ENCODE peak calls at places on chromosomes 1 and 21, in six cellular contexts. F, S, U, W, K and C are unnamed samples.

GRCh38 chr1:150235436-150235851 is 468 bp downstream of the ANP32E start:
- DNase-seq in K (no peak), S (peak), W (no peak), F (peak), U (peak), C (peak)

GRCh38 chr1:224696891-224697765 is 81.0 kb downstream of the CNIH3 start:
- DNase-seq in W (peak), F (peak), S (peak), K (no peak), U (no peak), C (no peak)

GRCh38 chr21:38440746-38441145 is 57.5 kb downstream of the ERG start:
- DNase-seq in K (no peak), F (peak), S (peak), U (peak), W (peak), C (peak)

GRCh38 chr21:42997053-42997452 is 22.7 kb downstream of the PKNOX1 start:
- DNase-seq in F (no peak), S (peak), U (no peak), W (peak), K (no peak), C (peak)

GRCh38 chr1:94629259-94630181 is 88.0 kb upstream of the F3 start:
- DNase-seq in S (no peak), F (no peak), W (no peak), K (no peak), U (no peak), C (no peak)

GRCh38 chr1:113191579-113192076 is 118.6 kb downstream of the LRIG2 start:
- DNase-seq in F (no peak), S (peak), W (peak), U (no peak), K (no peak), C (no peak)

GRCh38 chr1:47804127-47804526 is 193.1 kb downstream of the TRABD2B start:
- DNase-seq in K (no peak), U (no peak), S (no peak), F (peak), W (no peak), C (no peak)

GRCh38 chr1:44025816-44026215 is 5.4 kb downstream of the SLC6A9 start:
- DNase-seq in W (no peak), K (no peak), S (no peak), F (no peak), U (no peak), C (no peak)

GRCh38 chr21:36104306-36105300 is 30.3 kb upstream of the CBR3 start:
- DNase-seq in F (peak), S (peak), W (peak), U (peak), K (peak), C (peak)

GRCh38 chr21:39406065-39406464 is 39.5 kb downstream of the LCA5L start:
- DNase-seq in U (no peak), K (no peak), S (no peak), F (no peak), W (no peak), C (no peak)

GRCh38 chr1:89974701-89975470 is 20.0 kb upstream of the ZNF326 start:
- DNase-seq in F (no peak), U (no peak), S (peak), W (peak), K (no peak), C (no peak)

GRCh38 chr1:53639251-53639721 is 99.7 kb downstream of the GLIS1 start:
- DNase-seq in S (peak), W (peak), U (no peak), F (no peak), K (peak), C (no peak)

GRCh38 chr1:91282695-91283420 is 121.8 kb downstream of the HFM1 start:
- DNase-seq in U (peak), K (peak), F (peak), S (peak), W (peak), C (peak)
- H3K4me2 ChIP-seq in U (no peak), K (no peak), F (no peak), S (peak), W (no peak), C (no peak)

DNA sequence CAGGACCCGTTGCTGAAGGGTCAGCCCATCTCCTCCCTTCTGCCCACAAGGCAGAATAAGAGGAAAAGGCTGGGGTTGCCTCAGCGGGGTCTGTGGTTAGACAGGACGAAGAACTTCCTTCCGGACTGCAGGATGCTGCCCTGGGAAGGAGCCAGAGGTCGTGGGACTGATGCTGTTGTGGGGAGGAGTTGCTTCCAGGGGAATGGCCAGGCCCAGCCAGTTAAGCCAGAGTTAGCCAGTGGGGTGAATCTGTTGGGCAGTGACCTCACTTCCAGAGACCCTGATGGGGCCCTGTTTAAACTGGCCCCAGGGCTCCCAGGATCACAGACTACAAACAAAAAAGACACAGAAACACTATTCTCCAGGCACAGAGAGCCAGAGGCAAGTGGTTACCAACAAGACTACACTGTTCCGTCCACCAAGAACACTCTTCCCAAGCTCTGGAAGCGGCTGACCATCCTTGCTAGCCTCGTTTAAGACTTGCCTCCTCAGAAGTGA is 13.0 kb downstream of the FAM229A start:
- DNase-seq in K (no peak), S (peak), F (no peak), W (no peak), U (no peak), C (no peak)
- H3K4me2 ChIP-seq in K (no peak), S (no peak), F (no peak), W (no peak), U (no peak), C (no peak)

DNA sequence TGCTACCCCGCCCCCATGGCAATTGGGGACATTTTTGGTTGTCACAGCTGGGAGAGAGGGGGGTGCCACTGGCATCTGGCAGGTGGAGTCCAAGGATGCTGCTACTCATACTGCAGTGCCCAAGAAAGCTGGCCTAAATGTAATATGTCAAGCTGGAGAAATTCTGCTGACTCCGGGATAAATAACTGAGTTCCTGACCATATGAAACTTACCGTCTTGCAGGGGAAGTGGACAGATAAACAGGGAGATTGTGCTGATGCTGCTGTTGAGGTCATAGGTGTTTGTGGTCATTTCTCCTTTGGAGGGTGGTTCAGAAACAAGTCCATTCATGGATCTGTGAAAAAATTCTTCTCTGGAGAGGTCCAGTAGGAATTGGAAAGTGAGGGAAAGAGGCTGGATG is 54.4 kb downstream of the KAZN start:
- DNase-seq in S (no peak), F (no peak), U (no peak), K (no peak), W (no peak), C (no peak)
- H3K4me2 ChIP-seq in S (no peak), F (no peak), U (no peak), K (no peak), W (no peak), C (no peak)

GRCh38 chr1:108695515-108695914 is 3.4 kb downstream of the PRPF38B start:
- DNase-seq in S (no peak), K (no peak), W (no peak), F (no peak), U (no peak), C (no peak)
- H3K4me2 ChIP-seq in S (peak), K (no peak), W (peak), F (no peak), U (peak), C (no peak)

GRCh38 chr1:39277876-39278275 is 73.4 kb downstream of the MACF1 start:
- DNase-seq in S (no peak), F (peak), U (no peak), W (no peak), K (peak), C (no peak)
- H3K4me2 ChIP-seq in S (no peak), F (no peak), U (no peak), W (no peak), K (peak), C (no peak)

GRCh38 chr1:229155472-229155871 is 115.4 kb upstream of the RAB4A start:
- DNase-seq in W (no peak), U (no peak), S (no peak), K (no peak), F (no peak), C (no peak)
- H3K4me2 ChIP-seq in W (no peak), U (no peak), S (no peak), K (no peak), F (no peak), C (no peak)

GRCh38 chr1:206575894-206576737 is 36.1 kb downstream of the EIF2D start:
- DNase-seq in S (no peak), K (no peak), U (no peak), F (no peak), W (no peak), C (no peak)
- H3K4me2 ChIP-seq in S (no peak), K (no peak), U (no peak), F (no peak), W (no peak), C (no peak)

GRCh38 chr1:165354739-165355138 is 1.8 kb downstream of the LMX1A start:
- DNase-seq in S (no peak), U (peak), W (no peak), F (peak), K (peak), C (no peak)

GRCh38 chr1:165356876-165357275 is 361 bp upstream of the LMX1A start:
- DNase-seq in U (peak), K (peak), S (no peak), W (no peak), F (peak), C (no peak)

GRCh38 chr1:165353731-165354671 is 2.5 kb downstream of the LMX1A start:
- DNase-seq in F (peak), W (no peak), U (peak), K (peak), S (no peak), C (no peak)

GRCh38 chr1:165355977-165356811 is at the start of gene LMX1A:
- DNase-seq in S (no peak), W (peak), F (peak), K (peak), U (peak), C (no peak)

GRCh38 chr1:165355221-165355976 is 1.1 kb downstream of the LMX1A start:
- DNase-seq in W (no peak), F (peak), U (peak), K (peak), S (no peak), C (no peak)
- H3K4me2 ChIP-seq in W (no peak), F (peak), U (peak), K (peak), S (no peak), C (peak)